ENCODE peak calls at places on chromosomes 12 and 14, in five cellular contexts. N, S, W, D and X are unnamed samples.

GRCh38 chr14:77902806-77903205 is 102.9 kb downstream of the ADCK1 start:
- DNase-seq in D (no peak), N (no peak), S (no peak), W (no peak), X (no peak)

GRCh38 chr14:69620211-69620611 is 8.8 kb downstream of the SUSD6 start:
- DNase-seq in W (peak), D (no peak), N (no peak), S (no peak), X (no peak)

GRCh38 chr14:66483322-66483721 is 2.8 kb upstream of the CCDC196 start:
- DNase-seq in W (peak), D (no peak), S (no peak), N (no peak), X (peak)

GRCh38 chr14:57462551-57462950 is 31.1 kb downstream of the CCDC198 start:
- DNase-seq in W (no peak), S (no peak), D (no peak), N (no peak), X (no peak)

GRCh38 chr12:43115441-43116160 is 436.4 kb downstream of the ADAMTS20 start:
- DNase-seq in N (no peak), W (no peak), S (no peak), D (no peak), X (no peak)

GRCh38 chr14:59461891-59462290 is 3.3 kb downstream of the GPR135 start:
- DNase-seq in W (no peak), D (no peak), S (no peak), N (no peak), X (no peak)

GRCh38 chr14:100891051-100891450 is 12.5 kb downstream of the RTL1 start:
- DNase-seq in N (peak), S (peak), D (no peak), W (no peak), X (no peak)

GRCh38 chr12:124015791-124016510 is 42.9 kb downstream of the ZNF664 start:
- DNase-seq in D (no peak), S (no peak), W (no peak), N (peak), X (no peak)

GRCh38 chr12:94149781-94150482 is 1.6 kb downstream of the PLXNC1 start:
- DNase-seq in S (no peak), N (peak), D (peak), W (peak), X (no peak)

GRCh38 chr14:69261761-69262331 is 1.9 kb downstream of the GALNT16 start:
- DNase-seq in W (peak), S (no peak), D (peak), N (no peak), X (no peak)

GRCh38 chr12:108752387-108752786 is 21.1 kb upstream of the CORO1C start:
- DNase-seq in N (no peak), S (no peak), D (no peak), W (no peak), X (no peak)

GRCh38 chr12:91912178-91912577 is 233.5 kb downstream of the BTG1 start:
- DNase-seq in N (no peak), D (no peak), S (no peak), W (no peak), X (no peak)

GRCh38 chr12:115710104-115710564 is 567.4 kb downstream of the MED13L start:
- DNase-seq in W (no peak), S (no peak), D (peak), N (no peak), X (no peak)

GRCh38 chr12:89697256-89697655 is 11.4 kb downstream of the ATP2B1 start:
- DNase-seq in S (no peak), W (peak), D (no peak), N (no peak), X (no peak)

GRCh38 chr12:75666126-75666979 is 154.9 kb upstream of the KRR1 start:
- DNase-seq in W (no peak), S (no peak), D (peak), N (no peak), X (no peak)

GRCh38 chr12:101675555-101675954 is 21.9 kb upstream of the CHPT1 start:
- DNase-seq in D (no peak), N (no peak), W (no peak), S (no peak), X (no peak)

GRCh38 chr14:64510825-64511679 is 6.5 kb downstream of the ZBTB1 start:
- DNase-seq in N (peak), D (peak), W (peak), S (no peak), X (no peak)

GRCh38 chr12:116324684-116325664 is 47.5 kb upstream of the MED13L start:
- DNase-seq in D (no peak), N (no peak), S (no peak), W (peak), X (no peak)

GRCh38 chr14:53947452-53948180 is 9.0 kb downstream of the BMP4 start:
- DNase-seq in D (peak), W (no peak), S (no peak), N (no peak), X (no peak)